ENCODE peak calls at places on chromosomes 4 and X, in four cellular contexts. One of them, this sample, is unnamed.

GRCh38 chr4:14810121-14810520 is 192.2 kb upstream of the CPEB2 start:
- DNase-seq in esophagus muscularis mucosa: peak; percentile 17
- DNase-seq in hepatocyte: no peak
- DNase-seq in colonic mucosa: no peak
- DNase-seq in this sample: no peak

GRCh38 chrX:30283456-30284200 is 25.6 kb downstream of the NR0B1 start:
- DNase-seq in esophagus muscularis mucosa: no peak
- DNase-seq in hepatocyte: peak; percentile 41
- DNase-seq in colonic mucosa: no peak
- DNase-seq in this sample: no peak

GRCh38 chrX:39226307-39226706 is 425.0 kb downstream of the MID1IP1 start:
- DNase-seq in esophagus muscularis mucosa: no peak
- DNase-seq in hepatocyte: no peak
- DNase-seq in colonic mucosa: peak; percentile 37
- DNase-seq in this sample: no peak

GRCh38 chr4:85684676-85685075 is 209.7 kb downstream of the ARHGAP24 start:
- DNase-seq in esophagus muscularis mucosa: no peak
- DNase-seq in hepatocyte: no peak
- DNase-seq in colonic mucosa: no peak
- DNase-seq in this sample: no peak

GRCh38 chr4:13906727-13907126 is 279.2 kb upstream of the BOD1L1 start:
- DNase-seq in esophagus muscularis mucosa: no peak
- DNase-seq in hepatocyte: no peak
- DNase-seq in colonic mucosa: no peak
- DNase-seq in this sample: no peak

GRCh38 chr4:95049838-95050237 is 292.1 kb downstream of the BMPR1B start:
- DNase-seq in esophagus muscularis mucosa: no peak
- DNase-seq in hepatocyte: peak; percentile 16
- DNase-seq in colonic mucosa: no peak
- DNase-seq in this sample: no peak

GRCh38 chr4:105186701-105187158 is 40.1 kb downstream of the TET2 start:
- DNase-seq in esophagus muscularis mucosa: no peak
- DNase-seq in hepatocyte: no peak
- DNase-seq in colonic mucosa: no peak
- DNase-seq in this sample: no peak

GRCh38 chr4:150582881-150583286 is 933 bp downstream of the MAB21L2 start:
- DNase-seq in esophagus muscularis mucosa: no peak
- DNase-seq in hepatocyte: peak; percentile 38
- DNase-seq in colonic mucosa: no peak
- DNase-seq in this sample: no peak

GRCh38 chrX:19646298-19646697 is 131.0 kb upstream of the MAP3K15 start:
- DNase-seq in esophagus muscularis mucosa: no peak
- DNase-seq in hepatocyte: no peak
- DNase-seq in colonic mucosa: no peak
- DNase-seq in this sample: no peak

GRCh38 chrX:71111851-71112468 is 583 bp upstream of the IL2RG start:
- DNase-seq in esophagus muscularis mucosa: no peak
- DNase-seq in hepatocyte: no peak
- DNase-seq in colonic mucosa: no peak
- DNase-seq in this sample: no peak

GRCh38 chr4:26342328-26343040 is 21.7 kb downstream of the RBPJ start:
- DNase-seq in esophagus muscularis mucosa: no peak
- DNase-seq in hepatocyte: peak; percentile 48
- DNase-seq in colonic mucosa: no peak
- DNase-seq in this sample: peak; percentile 3

GRCh38 chrX:132025085-132025484 is 2.0 kb downstream of the STK26 start:
- DNase-seq in esophagus muscularis mucosa: no peak
- DNase-seq in hepatocyte: no peak
- DNase-seq in colonic mucosa: no peak
- DNase-seq in this sample: no peak

GRCh38 chrX:47030339-47030738 is 47.9 kb upstream of the RGN start:
- DNase-seq in esophagus muscularis mucosa: no peak
- DNase-seq in hepatocyte: peak; percentile 71
- DNase-seq in colonic mucosa: peak; percentile 21
- DNase-seq in this sample: peak; percentile 47

GRCh38 chrX:122135070-122135469 is 1049.0 kb upstream of the GRIA3 start:
- DNase-seq in esophagus muscularis mucosa: no peak
- DNase-seq in hepatocyte: peak; percentile 4
- DNase-seq in colonic mucosa: no peak
- DNase-seq in this sample: no peak

GRCh38 chrX:31223817-31224216 is 152.0 kb upstream of the FTHL17 start:
- DNase-seq in esophagus muscularis mucosa: no peak
- DNase-seq in hepatocyte: no peak
- DNase-seq in colonic mucosa: no peak
- DNase-seq in this sample: no peak

GRCh38 chrX:18179446-18179845 is 41.2 kb downstream of the BEND2 start:
- DNase-seq in esophagus muscularis mucosa: no peak
- DNase-seq in hepatocyte: no peak
- DNase-seq in colonic mucosa: no peak
- DNase-seq in this sample: no peak

GRCh38 chrX:45719751-45720501 is 519.2 kb upstream of the DIPK2B start:
- DNase-seq in esophagus muscularis mucosa: no peak
- DNase-seq in hepatocyte: no peak
- DNase-seq in colonic mucosa: no peak
- DNase-seq in this sample: no peak

GRCh38 chr4:7023901-7024300 is 19.3 kb upstream of the TADA2B start:
- DNase-seq in esophagus muscularis mucosa: no peak
- DNase-seq in hepatocyte: no peak
- DNase-seq in colonic mucosa: no peak
- DNase-seq in this sample: no peak

GRCh38 chr4:148057425-148058020 is 325.6 kb downstream of the ARHGAP10 start:
- DNase-seq in esophagus muscularis mucosa: no peak
- DNase-seq in hepatocyte: no peak
- DNase-seq in colonic mucosa: no peak
- DNase-seq in this sample: no peak

GRCh38 chr4:123484291-123484926 is 87.8 kb downstream of the SPRY1 start:
- DNase-seq in esophagus muscularis mucosa: no peak
- DNase-seq in hepatocyte: no peak
- DNase-seq in colonic mucosa: no peak
- DNase-seq in this sample: no peak

GRCh38 chr4:105896461-105896939 is 1.2 kb downstream of the NPNT start:
- DNase-seq in esophagus muscularis mucosa: no peak
- DNase-seq in hepatocyte: no peak
- DNase-seq in colonic mucosa: peak; percentile 58
- DNase-seq in this sample: no peak

DNA sequence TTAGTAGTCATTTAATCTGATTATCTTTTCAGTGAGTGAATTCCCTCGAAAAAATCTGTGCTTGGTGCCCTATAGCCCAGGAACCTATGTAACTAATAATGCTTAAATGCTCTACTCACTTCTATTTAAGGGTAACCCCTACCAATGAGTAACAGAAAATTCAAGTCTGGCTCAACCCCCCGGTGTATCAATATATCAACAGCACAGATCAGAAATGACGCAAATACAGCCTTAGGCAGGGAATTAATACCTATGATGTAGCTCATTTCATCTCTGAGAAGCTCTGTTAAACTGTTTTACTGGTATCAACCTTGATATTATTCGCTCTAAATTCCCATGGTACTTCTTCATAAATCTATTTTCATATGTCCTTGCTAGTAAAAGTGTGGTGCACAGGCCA is 28.6 kb downstream of the PDGFC start:
- DNase-seq in esophagus muscularis mucosa: no peak
- DNase-seq in hepatocyte: no peak
- DNase-seq in colonic mucosa: no peak
- DNase-seq in this sample: no peak
- H3K4me1 ChIP-seq in esophagus muscularis mucosa: peaks cover 80% of the 10 kb centered on the region
- H3K4me1 ChIP-seq in hepatocyte: peaks cover 36% of the 10 kb centered on the region
- H3K4me1 ChIP-seq in colonic mucosa: no peaks in the 10 kb centered on the region
- H3K4me1 ChIP-seq in this sample: peaks cover 26% of the 10 kb centered on the region

DNA sequence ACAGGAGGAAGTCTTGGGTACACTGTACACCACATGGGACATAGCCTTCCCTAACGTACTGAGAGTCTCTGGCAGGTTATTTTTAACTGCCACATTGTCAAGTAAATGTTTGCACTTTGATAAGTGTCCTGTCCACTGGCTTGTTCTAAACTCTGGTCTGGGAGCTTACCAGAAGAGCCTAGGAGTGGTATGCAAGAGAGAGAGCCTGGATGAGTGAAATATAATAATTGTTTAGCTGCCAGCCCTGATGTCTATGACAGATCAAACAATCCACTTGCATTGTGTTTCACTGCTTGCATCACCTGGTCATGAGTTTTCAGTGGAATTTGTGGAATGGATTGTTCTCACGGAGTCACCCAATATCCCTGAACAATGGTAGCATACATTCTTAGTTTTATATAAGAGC is 91.6 kb downstream of the SHROOM3 start:
- DNase-seq in esophagus muscularis mucosa: no peak
- DNase-seq in hepatocyte: peak; percentile 62
- DNase-seq in colonic mucosa: peak; percentile 44
- DNase-seq in this sample: peak; percentile 59
- TF ChIP-seq CTCF in esophagus muscularis mucosa: no peak
- TF ChIP-seq CTCF in hepatocyte: no peak
- TF ChIP-seq CTCF in colonic mucosa: no peak
- TF ChIP-seq CTCF in this sample: no peak

GRCh38 chr4:4881432-4881831 is 22.0 kb downstream of the MSX1 start:
- DNase-seq in esophagus muscularis mucosa: no peak
- DNase-seq in hepatocyte: no peak
- DNase-seq in colonic mucosa: no peak
- DNase-seq in this sample: no peak
- H3K4me3 ChIP-seq in esophagus muscularis mucosa: no peak overlapping the region
- H3K4me3 ChIP-seq in hepatocyte: no peak overlapping the region
- H3K4me3 ChIP-seq in colonic mucosa: no peak overlapping the region
- H3K4me3 ChIP-seq in this sample: no peak overlapping the region

DNA sequence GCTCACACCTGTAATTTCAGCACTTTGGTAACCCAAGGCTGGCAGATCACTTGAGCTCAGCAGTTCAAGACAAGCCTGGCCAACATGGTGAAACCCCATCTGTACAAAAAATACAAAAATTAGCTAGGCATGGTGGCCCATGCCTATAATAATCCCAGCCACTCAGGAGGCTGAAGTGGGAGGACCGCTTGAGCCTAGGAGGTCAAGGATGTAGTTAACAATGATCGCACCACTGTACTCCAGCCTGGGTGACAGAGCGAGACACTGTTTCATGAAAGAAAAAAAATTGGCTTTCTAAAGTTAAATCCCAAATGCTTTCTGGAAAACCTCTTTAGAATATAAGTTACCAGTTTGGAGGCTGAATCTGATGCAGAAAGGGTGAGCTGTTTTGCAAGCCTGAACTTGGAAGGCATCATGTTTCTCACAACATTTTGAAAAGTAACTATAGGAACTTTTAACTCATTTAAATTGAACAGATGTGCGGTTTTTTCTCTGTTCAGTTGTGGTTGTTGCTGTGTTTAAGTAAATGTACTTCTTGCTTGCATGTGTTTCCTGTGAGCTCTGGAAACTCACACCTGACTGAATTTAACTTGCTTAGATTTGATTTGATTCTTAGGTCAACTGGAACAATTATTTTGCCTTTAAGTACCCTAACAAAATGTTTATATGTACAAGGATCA is 39.8 kb upstream of the TMEM131L start:
- DNase-seq in esophagus muscularis mucosa: no peak
- DNase-seq in hepatocyte: no peak
- DNase-seq in colonic mucosa: no peak
- DNase-seq in this sample: no peak
- H3K4me1 ChIP-seq in esophagus muscularis mucosa: peaks cover 32% of the 10 kb centered on the region
- H3K4me1 ChIP-seq in hepatocyte: no peaks in the 10 kb centered on the region
- H3K4me1 ChIP-seq in colonic mucosa: no peaks in the 10 kb centered on the region
- H3K4me1 ChIP-seq in this sample: no peaks in the 10 kb centered on the region

GRCh38 chr4:3404546-3404945 is 37.2 kb upstream of the HGFAC start:
- DNase-seq in esophagus muscularis mucosa: no peak
- DNase-seq in hepatocyte: no peak
- DNase-seq in colonic mucosa: no peak
- DNase-seq in this sample: no peak
- TF ChIP-seq CTCF in esophagus muscularis mucosa: no peak
- TF ChIP-seq CTCF in hepatocyte: no peak
- TF ChIP-seq CTCF in colonic mucosa: no peak
- TF ChIP-seq CTCF in this sample: no peak

This sample was measured in Caco-2.